ENCODE peak calls at places on chromosomes 12 and 14, in nine cellular contexts. One of them, this sample, is unnamed.

GRCh38 chr12:92987362-92987761 is 58.3 kb upstream of the EEA1 start:
- DNase-seq in cardiac fibroblast: peak
- DNase-seq in cardiac muscle cell: peak
- DNase-seq in T-helper 9 cell: no peak
- DNase-seq in stimulated activated naive CD4-positive, alpha-beta T cell: peak
- DNase-seq in GM10248: no peak
- DNase-seq in AG10803: peak
- DNase-seq in naive thymus-derived CD8-positive, alpha-beta T cell: no peak
- DNase-seq in NCI-H1417: peak
- DNase-seq in this sample: no peak

GRCh38 chr12:121804417-121805111 is 755 bp downstream of the SETD1B start:
- DNase-seq in cardiac fibroblast: peak
- DNase-seq in cardiac muscle cell: peak
- DNase-seq in T-helper 9 cell: peak
- DNase-seq in stimulated activated naive CD4-positive, alpha-beta T cell: peak
- DNase-seq in GM10248: peak
- DNase-seq in AG10803: no peak
- DNase-seq in naive thymus-derived CD8-positive, alpha-beta T cell: peak
- DNase-seq in NCI-H1417: peak
- DNase-seq in this sample: peak

GRCh38 chr14:106163316-106163715 is 636.9 kb downstream of the TMEM121 start:
- DNase-seq in cardiac fibroblast: no peak
- DNase-seq in cardiac muscle cell: no peak
- DNase-seq in T-helper 9 cell: no peak
- DNase-seq in stimulated activated naive CD4-positive, alpha-beta T cell: no peak
- DNase-seq in GM10248: no peak
- DNase-seq in AG10803: no peak
- DNase-seq in naive thymus-derived CD8-positive, alpha-beta T cell: no peak
- DNase-seq in NCI-H1417: no peak
- DNase-seq in this sample: no peak

GRCh38 chr12:2460051-2460450 is 334.7 kb upstream of the FKBP4 start:
- DNase-seq in cardiac fibroblast: no peak
- DNase-seq in cardiac muscle cell: no peak
- DNase-seq in T-helper 9 cell: no peak
- DNase-seq in stimulated activated naive CD4-positive, alpha-beta T cell: no peak
- DNase-seq in GM10248: no peak
- DNase-seq in AG10803: no peak
- DNase-seq in naive thymus-derived CD8-positive, alpha-beta T cell: peak
- DNase-seq in NCI-H1417: no peak
- DNase-seq in this sample: no peak

GRCh38 chr12:117151195-117152031 is 38.9 kb downstream of the FBXO21 start:
- DNase-seq in cardiac fibroblast: peak
- DNase-seq in cardiac muscle cell: peak
- DNase-seq in T-helper 9 cell: no peak
- DNase-seq in stimulated activated naive CD4-positive, alpha-beta T cell: peak
- DNase-seq in GM10248: no peak
- DNase-seq in AG10803: peak
- DNase-seq in naive thymus-derived CD8-positive, alpha-beta T cell: peak
- DNase-seq in NCI-H1417: no peak
- DNase-seq in this sample: no peak

GRCh38 chr12:124021025-124021406 is 48.0 kb downstream of the ZNF664 start:
- DNase-seq in cardiac fibroblast: no peak
- DNase-seq in cardiac muscle cell: no peak
- DNase-seq in T-helper 9 cell: no peak
- DNase-seq in stimulated activated naive CD4-positive, alpha-beta T cell: no peak
- DNase-seq in GM10248: no peak
- DNase-seq in AG10803: no peak
- DNase-seq in naive thymus-derived CD8-positive, alpha-beta T cell: no peak
- DNase-seq in NCI-H1417: no peak
- DNase-seq in this sample: no peak

GRCh38 chr14:102927878-102928411 is 5.5 kb downstream of the AMN start:
- DNase-seq in cardiac fibroblast: no peak
- DNase-seq in cardiac muscle cell: peak
- DNase-seq in T-helper 9 cell: no peak
- DNase-seq in stimulated activated naive CD4-positive, alpha-beta T cell: peak
- DNase-seq in GM10248: no peak
- DNase-seq in AG10803: no peak
- DNase-seq in naive thymus-derived CD8-positive, alpha-beta T cell: no peak
- DNase-seq in NCI-H1417: no peak
- DNase-seq in this sample: no peak

GRCh38 chr14:71321556-71322315 is 414.5 kb downstream of the PCNX1 start:
- DNase-seq in cardiac fibroblast: peak
- DNase-seq in cardiac muscle cell: peak
- DNase-seq in T-helper 9 cell: no peak
- DNase-seq in stimulated activated naive CD4-positive, alpha-beta T cell: peak
- DNase-seq in GM10248: no peak
- DNase-seq in AG10803: peak
- DNase-seq in naive thymus-derived CD8-positive, alpha-beta T cell: no peak
- DNase-seq in NCI-H1417: peak
- DNase-seq in this sample: peak

GRCh38 chr14:68688872-68689371 is 103.9 kb downstream of the ZFP36L1 start:
- DNase-seq in cardiac fibroblast: peak
- DNase-seq in cardiac muscle cell: no peak
- DNase-seq in T-helper 9 cell: no peak
- DNase-seq in stimulated activated naive CD4-positive, alpha-beta T cell: no peak
- DNase-seq in GM10248: no peak
- DNase-seq in AG10803: peak
- DNase-seq in naive thymus-derived CD8-positive, alpha-beta T cell: no peak
- DNase-seq in NCI-H1417: no peak
- DNase-seq in this sample: no peak

GRCh38 chr12:122421263-122421814 is 1.1 kb downstream of the CLIP1 start:
- DNase-seq in cardiac fibroblast: peak
- DNase-seq in cardiac muscle cell: peak
- DNase-seq in T-helper 9 cell: no peak
- DNase-seq in stimulated activated naive CD4-positive, alpha-beta T cell: no peak
- DNase-seq in GM10248: peak
- DNase-seq in AG10803: peak
- DNase-seq in naive thymus-derived CD8-positive, alpha-beta T cell: no peak
- DNase-seq in NCI-H1417: no peak
- DNase-seq in this sample: no peak

GRCh38 chr12:62933871-62934798 is 815 bp downstream of the PPM1H start:
- DNase-seq in cardiac fibroblast: peak
- DNase-seq in cardiac muscle cell: peak
- DNase-seq in T-helper 9 cell: no peak
- DNase-seq in stimulated activated naive CD4-positive, alpha-beta T cell: no peak
- DNase-seq in GM10248: peak
- DNase-seq in AG10803: peak
- DNase-seq in naive thymus-derived CD8-positive, alpha-beta T cell: no peak
- DNase-seq in NCI-H1417: peak
- DNase-seq in this sample: no peak

GRCh38 chr12:51229116-51229515 is 9.5 kb upstream of the DAZAP2 start:
- DNase-seq in cardiac fibroblast: no peak
- DNase-seq in cardiac muscle cell: no peak
- DNase-seq in T-helper 9 cell: no peak
- DNase-seq in stimulated activated naive CD4-positive, alpha-beta T cell: no peak
- DNase-seq in GM10248: no peak
- DNase-seq in AG10803: no peak
- DNase-seq in naive thymus-derived CD8-positive, alpha-beta T cell: no peak
- DNase-seq in NCI-H1417: no peak
- DNase-seq in this sample: no peak

GRCh38 chr12:128995619-128996018 is 142.3 kb downstream of the GLT1D1 start:
- DNase-seq in cardiac fibroblast: no peak
- DNase-seq in cardiac muscle cell: no peak
- DNase-seq in T-helper 9 cell: no peak
- DNase-seq in stimulated activated naive CD4-positive, alpha-beta T cell: no peak
- DNase-seq in GM10248: no peak
- DNase-seq in AG10803: no peak
- DNase-seq in naive thymus-derived CD8-positive, alpha-beta T cell: no peak
- DNase-seq in NCI-H1417: no peak
- DNase-seq in this sample: no peak

GRCh38 chr14:69056389-69056788 is 77.3 kb upstream of the ACTN1 start:
- DNase-seq in cardiac fibroblast: no peak
- DNase-seq in cardiac muscle cell: no peak
- DNase-seq in T-helper 9 cell: no peak
- DNase-seq in stimulated activated naive CD4-positive, alpha-beta T cell: peak
- DNase-seq in GM10248: no peak
- DNase-seq in AG10803: peak
- DNase-seq in naive thymus-derived CD8-positive, alpha-beta T cell: peak
- DNase-seq in NCI-H1417: peak
- DNase-seq in this sample: no peak

GRCh38 chr14:100399052-100399849 is 76.1 kb downstream of the SLC25A47 start:
- DNase-seq in cardiac fibroblast: no peak
- DNase-seq in cardiac muscle cell: no peak
- DNase-seq in T-helper 9 cell: no peak
- DNase-seq in stimulated activated naive CD4-positive, alpha-beta T cell: no peak
- DNase-seq in GM10248: no peak
- DNase-seq in AG10803: peak
- DNase-seq in naive thymus-derived CD8-positive, alpha-beta T cell: no peak
- DNase-seq in NCI-H1417: no peak
- DNase-seq in this sample: no peak

GRCh38 chr14:96104469-96105057 is 65.4 kb downstream of the C14orf132 start:
- DNase-seq in cardiac fibroblast: peak
- DNase-seq in cardiac muscle cell: no peak
- DNase-seq in T-helper 9 cell: no peak
- DNase-seq in stimulated activated naive CD4-positive, alpha-beta T cell: no peak
- DNase-seq in GM10248: peak
- DNase-seq in AG10803: peak
- DNase-seq in naive thymus-derived CD8-positive, alpha-beta T cell: no peak
- DNase-seq in NCI-H1417: no peak
- DNase-seq in this sample: no peak

GRCh38 chr12:117489671-117490070 is 128.2 kb upstream of the NOS1 start:
- DNase-seq in cardiac fibroblast: no peak
- DNase-seq in cardiac muscle cell: no peak
- DNase-seq in T-helper 9 cell: no peak
- DNase-seq in stimulated activated naive CD4-positive, alpha-beta T cell: no peak
- DNase-seq in GM10248: no peak
- DNase-seq in AG10803: peak
- DNase-seq in naive thymus-derived CD8-positive, alpha-beta T cell: no peak
- DNase-seq in NCI-H1417: no peak
- DNase-seq in this sample: no peak

GRCh38 chr14:92391746-92392145 is 68.8 kb downstream of the SLC24A4 start:
- DNase-seq in cardiac fibroblast: no peak
- DNase-seq in cardiac muscle cell: no peak
- DNase-seq in T-helper 9 cell: no peak
- DNase-seq in stimulated activated naive CD4-positive, alpha-beta T cell: no peak
- DNase-seq in GM10248: no peak
- DNase-seq in AG10803: no peak
- DNase-seq in naive thymus-derived CD8-positive, alpha-beta T cell: no peak
- DNase-seq in NCI-H1417: no peak
- DNase-seq in this sample: no peak

GRCh38 chr14:96811985-96812667 is 14.9 kb downstream of the VRK1 start:
- DNase-seq in cardiac fibroblast: no peak
- DNase-seq in cardiac muscle cell: no peak
- DNase-seq in T-helper 9 cell: no peak
- DNase-seq in stimulated activated naive CD4-positive, alpha-beta T cell: no peak
- DNase-seq in GM10248: no peak
- DNase-seq in AG10803: no peak
- DNase-seq in naive thymus-derived CD8-positive, alpha-beta T cell: no peak
- DNase-seq in NCI-H1417: no peak
- DNase-seq in this sample: no peak

GRCh38 chr12:14776236-14776959 is 26.9 kb downstream of the WBP11 start:
- DNase-seq in cardiac fibroblast: peak
- DNase-seq in cardiac muscle cell: no peak
- DNase-seq in T-helper 9 cell: no peak
- DNase-seq in stimulated activated naive CD4-positive, alpha-beta T cell: peak
- DNase-seq in GM10248: no peak
- DNase-seq in AG10803: peak
- DNase-seq in naive thymus-derived CD8-positive, alpha-beta T cell: no peak
- DNase-seq in NCI-H1417: no peak
- DNase-seq in this sample: no peak

GRCh38 chr14:51860836-51861583 is 598 bp downstream of the GNG2 start:
- DNase-seq in cardiac fibroblast: no peak
- DNase-seq in cardiac muscle cell: no peak
- DNase-seq in T-helper 9 cell: no peak
- DNase-seq in stimulated activated naive CD4-positive, alpha-beta T cell: peak
- DNase-seq in GM10248: no peak
- DNase-seq in AG10803: no peak
- DNase-seq in naive thymus-derived CD8-positive, alpha-beta T cell: no peak
- DNase-seq in NCI-H1417: peak
- DNase-seq in this sample: no peak

GRCh38 chr12:119222222-119222951 is 43.7 kb downstream of the HSPB8 start:
- DNase-seq in cardiac fibroblast: no peak
- DNase-seq in cardiac muscle cell: peak
- DNase-seq in T-helper 9 cell: no peak
- DNase-seq in stimulated activated naive CD4-positive, alpha-beta T cell: no peak
- DNase-seq in GM10248: no peak
- DNase-seq in AG10803: no peak
- DNase-seq in naive thymus-derived CD8-positive, alpha-beta T cell: no peak
- DNase-seq in NCI-H1417: no peak
- DNase-seq in this sample: no peak

GRCh38 chr14:96267336-96267735 is 11.3 kb downstream of the BDKRB1 start:
- DNase-seq in cardiac fibroblast: peak
- DNase-seq in cardiac muscle cell: peak
- DNase-seq in T-helper 9 cell: no peak
- DNase-seq in stimulated activated naive CD4-positive, alpha-beta T cell: no peak
- DNase-seq in GM10248: no peak
- DNase-seq in AG10803: peak
- DNase-seq in naive thymus-derived CD8-positive, alpha-beta T cell: no peak
- DNase-seq in NCI-H1417: peak
- DNase-seq in this sample: no peak

GRCh38 chr12:47801170-47801903 is 18.4 kb downstream of the HDAC7 start:
- DNase-seq in cardiac fibroblast: peak
- DNase-seq in cardiac muscle cell: no peak
- DNase-seq in T-helper 9 cell: no peak
- DNase-seq in stimulated activated naive CD4-positive, alpha-beta T cell: no peak
- DNase-seq in GM10248: no peak
- DNase-seq in AG10803: no peak
- DNase-seq in naive thymus-derived CD8-positive, alpha-beta T cell: no peak
- DNase-seq in NCI-H1417: no peak
- DNase-seq in this sample: no peak

GRCh38 chr14:23056257-23056955 is 914 bp downstream of the CDH24 start:
- DNase-seq in cardiac fibroblast: peak
- DNase-seq in cardiac muscle cell: peak
- DNase-seq in T-helper 9 cell: peak
- DNase-seq in stimulated activated naive CD4-positive, alpha-beta T cell: no peak
- DNase-seq in GM10248: peak
- DNase-seq in AG10803: peak
- DNase-seq in naive thymus-derived CD8-positive, alpha-beta T cell: peak
- DNase-seq in NCI-H1417: no peak
- DNase-seq in this sample: peak

GRCh38 chr12:89875225-89875624 is 166.6 kb upstream of the ATP2B1 start:
- DNase-seq in cardiac fibroblast: no peak
- DNase-seq in cardiac muscle cell: no peak
- DNase-seq in T-helper 9 cell: no peak
- DNase-seq in stimulated activated naive CD4-positive, alpha-beta T cell: no peak
- DNase-seq in GM10248: no peak
- DNase-seq in AG10803: no peak
- DNase-seq in naive thymus-derived CD8-positive, alpha-beta T cell: no peak
- DNase-seq in NCI-H1417: no peak
- DNase-seq in this sample: no peak

GRCh38 chr12:14892726-14893442 is 7.2 kb upstream of the MGP start:
- DNase-seq in cardiac fibroblast: peak
- DNase-seq in cardiac muscle cell: no peak
- DNase-seq in T-helper 9 cell: no peak
- DNase-seq in stimulated activated naive CD4-positive, alpha-beta T cell: no peak
- DNase-seq in GM10248: no peak
- DNase-seq in AG10803: no peak
- DNase-seq in naive thymus-derived CD8-positive, alpha-beta T cell: no peak
- DNase-seq in NCI-H1417: no peak
- DNase-seq in this sample: no peak